ENCODE peak calls at places on chromosomes 1 and 21, in five cellular contexts. One of them, this sample, is unnamed.

GRCh38 chr1:50658421-50659076 is 235.3 kb upstream of the DMRTA2 start:
- DNase-seq in RWPE1: no peak
- DNase-seq in H9: no peak
- DNase-seq in endothelial cell of umbilical vein: no peak
- DNase-seq in right lobe of liver: no peak
- DNase-seq in this sample: no peak

GRCh38 chr1:223732993-223733798 is 20.9 kb downstream of the CAPN2 start:
- DNase-seq in RWPE1: no peak
- DNase-seq in H9: no peak
- DNase-seq in endothelial cell of umbilical vein: peak
- DNase-seq in right lobe of liver: no peak
- DNase-seq in this sample: peak

GRCh38 chr21:43679951-43680350 is 20.6 kb downstream of the RRP1B start:
- DNase-seq in RWPE1: no peak
- DNase-seq in H9: no peak
- DNase-seq in endothelial cell of umbilical vein: no peak
- DNase-seq in right lobe of liver: no peak
- DNase-seq in this sample: no peak

GRCh38 chr1:62790716-62791115 is 6.8 kb downstream of the ATG4C start:
- DNase-seq in RWPE1: no peak
- DNase-seq in H9: no peak
- DNase-seq in endothelial cell of umbilical vein: no peak
- DNase-seq in right lobe of liver: no peak
- DNase-seq in this sample: no peak

GRCh38 chr1:108617008-108617723 is 43.7 kb downstream of the HENMT1 start:
- DNase-seq in RWPE1: no peak
- DNase-seq in H9: no peak
- DNase-seq in endothelial cell of umbilical vein: no peak
- DNase-seq in right lobe of liver: no peak
- DNase-seq in this sample: no peak

GRCh38 chr21:31030367-31031106 is 7.7 kb downstream of the KRTAP19-8 start:
- DNase-seq in RWPE1: no peak
- DNase-seq in H9: no peak
- DNase-seq in endothelial cell of umbilical vein: no peak
- DNase-seq in right lobe of liver: no peak
- DNase-seq in this sample: no peak

GRCh38 chr1:119795471-119795870 is 15.8 kb downstream of the REG4 start:
- DNase-seq in RWPE1: no peak
- DNase-seq in H9: no peak
- DNase-seq in endothelial cell of umbilical vein: no peak
- DNase-seq in right lobe of liver: no peak
- DNase-seq in this sample: no peak

GRCh38 chr1:224626042-224626441 is 9.9 kb downstream of the CNIH3 start:
- DNase-seq in RWPE1: no peak
- DNase-seq in H9: no peak
- DNase-seq in endothelial cell of umbilical vein: no peak
- DNase-seq in right lobe of liver: no peak
- DNase-seq in this sample: no peak

GRCh38 chr1:215789981-215790380 is 222.9 kb downstream of the KCTD3 start:
- DNase-seq in RWPE1: no peak
- DNase-seq in H9: no peak
- DNase-seq in endothelial cell of umbilical vein: no peak
- DNase-seq in right lobe of liver: no peak
- DNase-seq in this sample: no peak

GRCh38 chr1:150548632-150549495 is at the start of gene ADAMTSL4:
- DNase-seq in RWPE1: peak
- DNase-seq in H9: peak
- DNase-seq in endothelial cell of umbilical vein: peak
- DNase-seq in right lobe of liver: peak
- DNase-seq in this sample: no peak

GRCh38 chr1:79197421-79197820 is 190.9 kb upstream of the ADGRL4 start:
- DNase-seq in RWPE1: no peak
- DNase-seq in H9: no peak
- DNase-seq in endothelial cell of umbilical vein: peak
- DNase-seq in right lobe of liver: no peak
- DNase-seq in this sample: no peak

GRCh38 chr1:110726755-110727154 is 52.0 kb upstream of the KCNA3 start:
- DNase-seq in RWPE1: no peak
- DNase-seq in H9: no peak
- DNase-seq in endothelial cell of umbilical vein: no peak
- DNase-seq in right lobe of liver: no peak
- DNase-seq in this sample: no peak

GRCh38 chr21:31975491-31975890 is 102.7 kb downstream of the HUNK start:
- DNase-seq in RWPE1: no peak
- DNase-seq in H9: no peak
- DNase-seq in endothelial cell of umbilical vein: no peak
- DNase-seq in right lobe of liver: no peak
- DNase-seq in this sample: no peak

GRCh38 chr21:15050588-15051377 is 14.0 kb downstream of the NRIP1 start:
- DNase-seq in RWPE1: no peak
- DNase-seq in H9: peak
- DNase-seq in endothelial cell of umbilical vein: no peak
- DNase-seq in right lobe of liver: no peak
- DNase-seq in this sample: no peak

GRCh38 chr1:88802950-88803349 is 88.4 kb downstream of the GTF2B start:
- DNase-seq in RWPE1: peak
- DNase-seq in H9: no peak
- DNase-seq in endothelial cell of umbilical vein: peak
- DNase-seq in right lobe of liver: no peak
- DNase-seq in this sample: no peak

GRCh38 chr21:44911384-44912157 is 9.1 kb downstream of the ITGB2 start:
- DNase-seq in RWPE1: no peak
- DNase-seq in H9: no peak
- DNase-seq in endothelial cell of umbilical vein: peak
- DNase-seq in right lobe of liver: peak
- DNase-seq in this sample: peak

GRCh38 chr21:44912158-44912473 is 8.6 kb downstream of the ITGB2 start:
- DNase-seq in RWPE1: no peak
- DNase-seq in H9: no peak
- DNase-seq in endothelial cell of umbilical vein: no peak
- DNase-seq in right lobe of liver: peak
- DNase-seq in this sample: no peak

GRCh38 chr21:44914176-44914874 is 6.4 kb downstream of the ITGB2 start:
- DNase-seq in RWPE1: no peak
- DNase-seq in H9: no peak
- DNase-seq in endothelial cell of umbilical vein: no peak
- DNase-seq in right lobe of liver: peak
- DNase-seq in this sample: no peak

GRCh38 chr21:44911066-44911383 is 9.7 kb downstream of the ITGB2 start:
- DNase-seq in RWPE1: no peak
- DNase-seq in H9: no peak
- DNase-seq in endothelial cell of umbilical vein: no peak
- DNase-seq in right lobe of liver: no peak
- DNase-seq in this sample: no peak

GRCh38 chr21:44913425-44914175 is 7.1 kb downstream of the ITGB2 start:
- DNase-seq in RWPE1: no peak
- DNase-seq in H9: no peak
- DNase-seq in endothelial cell of umbilical vein: no peak
- DNase-seq in right lobe of liver: peak
- DNase-seq in this sample: no peak
- H3K27ac ChIP-seq in RWPE1: peak
- H3K27ac ChIP-seq in H9: no peak
- H3K27ac ChIP-seq in endothelial cell of umbilical vein: no peak
- H3K27ac ChIP-seq in right lobe of liver: peak
- H3K27ac ChIP-seq in this sample: no peak

GRCh38 chr1:183101841-183102276 is 78.6 kb downstream of the LAMC1 start:
- DNase-seq in RWPE1: no peak
- DNase-seq in H9: no peak
- DNase-seq in endothelial cell of umbilical vein: no peak
- DNase-seq in right lobe of liver: no peak
- DNase-seq in this sample: no peak
- H3K27ac ChIP-seq in RWPE1: peak
- H3K27ac ChIP-seq in H9: no peak
- H3K27ac ChIP-seq in endothelial cell of umbilical vein: no peak
- H3K27ac ChIP-seq in right lobe of liver: no peak
- H3K27ac ChIP-seq in this sample: no peak

DNA sequence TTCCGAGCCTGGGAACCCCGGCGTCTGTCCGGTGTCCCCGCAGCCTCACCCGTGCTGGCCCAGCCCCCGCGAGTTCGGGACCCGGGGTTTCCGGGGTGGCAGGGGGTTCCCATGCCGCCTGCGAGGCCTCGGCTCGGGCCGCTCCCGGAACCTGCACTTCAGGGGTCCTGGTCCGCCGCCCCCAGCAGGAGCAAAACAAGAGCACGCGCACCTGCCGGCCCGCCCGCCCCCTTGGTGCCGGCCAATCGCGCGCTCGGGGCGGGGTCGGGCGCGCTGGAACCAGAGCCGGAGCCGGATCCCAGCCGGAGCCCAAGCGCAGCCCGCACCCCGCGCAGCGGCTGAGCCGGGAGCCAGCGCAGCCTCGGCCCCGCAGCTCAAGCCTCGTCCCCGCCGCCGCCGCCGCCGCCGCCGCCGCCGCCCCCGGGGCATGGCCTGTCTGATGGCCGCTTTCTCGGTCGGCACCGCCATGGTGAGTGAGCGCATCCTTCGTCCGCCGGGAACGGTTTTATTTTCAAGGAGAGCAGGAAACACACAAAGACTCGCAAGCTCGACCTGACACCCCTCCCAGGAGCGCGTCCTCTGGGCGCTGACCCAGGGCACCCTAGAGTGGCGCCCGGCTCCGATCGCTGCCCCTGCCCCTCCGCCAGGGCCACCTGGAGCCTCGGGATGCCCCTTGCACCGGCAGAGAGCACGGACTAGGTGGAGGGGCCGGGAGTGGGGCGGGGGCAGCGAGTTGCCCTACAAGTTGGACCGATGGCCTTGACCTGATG is at the start of gene ABCG1:
- DNase-seq in RWPE1: peak
- DNase-seq in H9: peak
- DNase-seq in endothelial cell of umbilical vein: peak
- DNase-seq in right lobe of liver: peak
- DNase-seq in this sample: no peak
- H3K27ac ChIP-seq in RWPE1: peak
- H3K27ac ChIP-seq in H9: no peak
- H3K27ac ChIP-seq in endothelial cell of umbilical vein: peak
- H3K27ac ChIP-seq in right lobe of liver: peak
- H3K27ac ChIP-seq in this sample: peak

DNA sequence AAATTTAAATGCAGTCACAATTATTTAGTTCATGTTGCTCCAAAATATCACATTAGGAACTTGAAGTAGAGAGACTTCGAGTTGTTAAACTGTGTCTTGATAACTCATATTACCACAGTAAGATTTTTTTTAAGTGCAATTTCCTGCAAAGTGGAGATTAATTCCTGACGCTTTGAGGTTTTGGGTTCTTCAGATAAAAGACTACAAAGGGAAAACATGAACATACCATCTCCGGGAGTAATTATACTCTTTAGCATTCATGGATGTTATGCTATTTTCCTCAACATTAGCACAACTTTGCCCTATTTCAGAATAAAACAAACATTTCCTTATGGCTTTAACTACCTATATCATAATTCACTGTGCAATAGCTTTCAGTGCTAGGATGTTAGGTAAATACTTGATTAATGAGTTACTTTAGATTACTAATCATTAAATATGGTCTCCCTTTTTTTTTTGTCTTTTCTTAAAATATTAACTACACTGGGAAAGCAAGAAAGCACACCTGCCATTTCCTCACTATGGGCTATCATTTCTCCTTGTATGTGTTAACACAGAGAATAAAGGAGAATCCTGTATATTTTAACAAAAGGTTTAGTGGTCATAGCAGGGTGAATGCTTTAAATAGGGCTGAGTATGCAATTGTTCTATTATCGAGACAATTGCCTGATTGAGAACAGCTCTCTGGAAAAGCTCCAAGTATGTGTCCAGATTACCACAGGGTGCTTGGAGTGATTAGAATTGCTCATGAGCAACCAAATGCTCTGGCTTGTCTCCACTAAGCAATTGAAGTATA is 252.5 kb upstream of the C1orf105 start:
- DNase-seq in RWPE1: no peak
- DNase-seq in H9: no peak
- DNase-seq in endothelial cell of umbilical vein: no peak
- DNase-seq in right lobe of liver: no peak
- DNase-seq in this sample: no peak
- H3K27ac ChIP-seq in RWPE1: no peak
- H3K27ac ChIP-seq in H9: no peak
- H3K27ac ChIP-seq in endothelial cell of umbilical vein: no peak
- H3K27ac ChIP-seq in right lobe of liver: no peak
- H3K27ac ChIP-seq in this sample: peak

GRCh38 chr1:29585656-29586055 is 349.3 kb downstream of the PTPRU start:
- DNase-seq in RWPE1: no peak
- DNase-seq in H9: no peak
- DNase-seq in endothelial cell of umbilical vein: no peak
- DNase-seq in right lobe of liver: no peak
- DNase-seq in this sample: no peak
- H3K27ac ChIP-seq in RWPE1: no peak
- H3K27ac ChIP-seq in H9: no peak
- H3K27ac ChIP-seq in endothelial cell of umbilical vein: no peak
- H3K27ac ChIP-seq in right lobe of liver: no peak
- H3K27ac ChIP-seq in this sample: no peak

DNA sequence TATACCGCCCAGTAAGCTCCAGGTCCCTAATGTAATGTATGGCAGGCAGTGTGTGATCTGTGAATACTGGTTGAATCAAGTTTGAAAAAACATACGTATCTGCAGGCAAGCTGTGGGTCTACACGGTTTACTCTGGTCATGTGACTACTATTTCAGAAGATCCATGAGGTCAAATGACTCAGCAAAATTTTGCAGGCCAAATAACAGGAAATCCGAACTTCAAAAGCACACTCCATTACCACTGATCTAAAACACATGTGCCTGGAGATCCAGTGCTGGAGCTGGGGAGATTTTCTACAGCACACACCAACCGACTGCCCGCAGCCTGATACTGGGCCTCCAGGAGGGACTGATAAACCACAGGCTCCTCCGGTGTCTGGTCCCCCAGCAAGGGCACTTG is 64.5 kb upstream of the SLC44A3 start:
- DNase-seq in RWPE1: no peak
- DNase-seq in H9: no peak
- DNase-seq in endothelial cell of umbilical vein: peak
- DNase-seq in right lobe of liver: no peak
- DNase-seq in this sample: no peak
- H3K27ac ChIP-seq in RWPE1: no peak
- H3K27ac ChIP-seq in H9: no peak
- H3K27ac ChIP-seq in endothelial cell of umbilical vein: no peak
- H3K27ac ChIP-seq in right lobe of liver: no peak
- H3K27ac ChIP-seq in this sample: no peak

DNA sequence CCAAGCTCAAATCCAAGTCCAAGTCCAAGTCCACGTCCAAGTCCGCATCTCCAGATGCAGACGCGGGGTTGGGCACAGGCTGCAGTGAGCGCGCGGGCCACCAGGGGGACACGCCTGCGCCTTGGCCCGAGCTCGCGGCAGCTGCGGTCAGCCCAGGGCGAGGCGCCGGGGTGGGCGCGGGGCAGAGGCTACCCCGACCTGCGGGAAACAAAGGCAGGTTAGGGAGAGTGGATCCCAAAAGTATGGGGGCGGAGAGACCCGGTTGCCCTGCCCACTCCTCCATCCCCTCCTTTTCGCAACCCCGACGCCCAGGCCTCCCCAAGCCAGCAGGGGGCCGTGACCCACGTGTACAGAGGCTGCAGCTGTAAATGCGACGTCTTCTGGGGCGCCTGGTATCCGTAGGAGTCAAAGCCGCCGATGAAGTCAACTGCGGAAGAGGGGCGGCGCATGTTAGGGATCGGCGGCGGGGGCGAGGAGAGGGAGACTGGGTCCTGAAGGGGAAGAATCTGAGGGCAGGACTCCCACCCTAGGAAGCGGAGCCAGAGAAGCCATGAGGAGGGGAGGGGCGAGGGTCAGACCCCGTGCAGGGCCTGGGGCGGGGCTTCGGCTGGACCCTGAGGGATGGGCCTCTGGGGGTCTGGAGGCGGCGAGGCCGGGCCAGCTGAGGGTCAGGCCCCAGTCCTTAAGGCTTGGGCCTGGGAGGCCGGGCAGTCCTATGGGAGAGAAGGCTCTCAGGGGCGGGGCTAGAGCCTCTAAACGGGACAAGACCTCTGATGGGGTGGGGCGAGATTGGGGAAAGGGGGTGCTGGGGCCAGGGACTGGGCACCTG is 58.0 kb downstream of the NKAIN1 start:
- DNase-seq in RWPE1: peak
- DNase-seq in H9: peak
- DNase-seq in endothelial cell of umbilical vein: peak
- DNase-seq in right lobe of liver: peak
- DNase-seq in this sample: peak
- H3K27ac ChIP-seq in RWPE1: no peak
- H3K27ac ChIP-seq in H9: no peak
- H3K27ac ChIP-seq in endothelial cell of umbilical vein: no peak
- H3K27ac ChIP-seq in right lobe of liver: no peak
- H3K27ac ChIP-seq in this sample: no peak

This sample was measured in substantia nigra.